ENCODE peak calls at places on chromosome 6, in four cellular contexts. One of them, this sample, is unnamed.

GRCh38 chr6:18335948-18336347 is 51.2 kb upstream of the RNF144B start:
- DNase-seq in GM12891: no peak
- DNase-seq in K562: no peak
- DNase-seq in GM12878: no peak
- DNase-seq in this sample: no peak

GRCh38 chr6:134138226-134138975 is 86.0 kb upstream of the SLC2A12 start:
- DNase-seq in GM12878: no peak
- DNase-seq in GM12891: no peak
- DNase-seq in K562: no peak
- DNase-seq in this sample: no peak

GRCh38 chr6:24566020-24566752 is 71.4 kb downstream of the ALDH5A1 start:
- DNase-seq in K562: no peak
- DNase-seq in GM12878: no peak
- DNase-seq in GM12891: no peak
- DNase-seq in this sample: no peak

GRCh38 chr6:4125500-4125899 is 9.9 kb downstream of the ECI2 start:
- DNase-seq in GM12878: no peak
- DNase-seq in K562: no peak
- DNase-seq in GM12891: no peak
- DNase-seq in this sample: no peak

GRCh38 chr6:6497976-6498375 is 90.5 kb upstream of the LY86 start:
- DNase-seq in K562: no peak
- DNase-seq in GM12878: no peak
- DNase-seq in GM12891: no peak
- DNase-seq in this sample: no peak

GRCh38 chr6:1371933-1372332 is 17.4 kb upstream of the FOXF2 start:
- DNase-seq in K562: no peak
- DNase-seq in GM12891: no peak
- DNase-seq in GM12878: no peak
- DNase-seq in this sample: no peak

GRCh38 chr6:3088853-3089445 is 20.7 kb downstream of the RIPK1 start:
- DNase-seq in K562: no peak
- DNase-seq in GM12878: no peak
- DNase-seq in GM12891: no peak
- DNase-seq in this sample: no peak

GRCh38 chr6:163814494-163815364 is 400.2 kb downstream of the QKI start:
- DNase-seq in GM12891: peak; percentile 28
- DNase-seq in GM12878: peak; percentile 34
- DNase-seq in K562: no peak
- DNase-seq in this sample: no peak

GRCh38 chr6:132369526-132369925 is 31.7 kb downstream of the MOXD1 start:
- DNase-seq in GM12891: no peak
- DNase-seq in GM12878: no peak
- DNase-seq in K562: no peak
- DNase-seq in this sample: no peak

GRCh38 chr6:110295451-110296145 is 62.6 kb downstream of the METTL24 start:
- DNase-seq in K562: no peak
- DNase-seq in GM12878: no peak
- DNase-seq in GM12891: no peak
- DNase-seq in this sample: no peak

GRCh38 chr6:30885481-30885998 is 1.2 kb downstream of the DDR1 start:
- DNase-seq in K562: no peak
- DNase-seq in GM12878: no peak
- DNase-seq in GM12891: no peak
- DNase-seq in this sample: no peak

GRCh38 chr6:121522265-121522664 is 86.8 kb downstream of the GJA1 start:
- DNase-seq in GM12878: no peak
- DNase-seq in GM12891: no peak
- DNase-seq in K562: no peak
- DNase-seq in this sample: no peak

GRCh38 chr6:111591370-111591900 is 14.2 kb downstream of the TRAF3IP2 start:
- DNase-seq in GM12891: no peak
- DNase-seq in GM12878: no peak
- DNase-seq in K562: no peak
- DNase-seq in this sample: peak; percentile 26

GRCh38 chr6:128046033-128046432 is 145.2 kb upstream of the THEMIS start:
- DNase-seq in GM12878: no peak
- DNase-seq in K562: no peak
- DNase-seq in GM12891: no peak
- DNase-seq in this sample: no peak

GRCh38 chr6:132190815-132191175 is 210.5 kb downstream of the MOXD1 start:
- DNase-seq in GM12891: no peak
- DNase-seq in GM12878: no peak
- DNase-seq in K562: no peak
- DNase-seq in this sample: no peak

GRCh38 chr6:93784794-93785757 is 365.7 kb upstream of the EPHA7 start:
- DNase-seq in GM12891: no peak
- DNase-seq in GM12878: no peak
- DNase-seq in K562: no peak
- DNase-seq in this sample: no peak

GRCh38 chr6:73375216-73375615 is 5.5 kb upstream of the OOEP start:
- DNase-seq in GM12878: no peak
- DNase-seq in K562: no peak
- DNase-seq in GM12891: no peak
- DNase-seq in this sample: no peak

GRCh38 chr6:87165169-87165568 is 9.8 kb downstream of the ZNF292 start:
- DNase-seq in K562: no peak
- DNase-seq in GM12878: no peak
- DNase-seq in GM12891: no peak
- DNase-seq in this sample: no peak

GRCh38 chr6:14910692-14911547 is 334.9 kb upstream of the JARID2 start:
- DNase-seq in K562: no peak
- DNase-seq in GM12878: peak; percentile 78
- DNase-seq in GM12891: peak; percentile 53
- DNase-seq in this sample: peak; percentile 96

GRCh38 chr6:39079726-39080125 is 31.1 kb downstream of the GLP1R start:
- DNase-seq in GM12878: no peak
- DNase-seq in GM12891: no peak
- DNase-seq in K562: no peak
- DNase-seq in this sample: no peak

GRCh38 chr6:131628726-131629125 is 684 bp upstream of the MED23 start:
- DNase-seq in GM12891: no peak
- DNase-seq in GM12878: no peak
- DNase-seq in K562: no peak
- DNase-seq in this sample: no peak

GRCh38 chr6:81487489-81487888 is 265.0 kb downstream of the TENT5A start:
- DNase-seq in GM12891: no peak
- DNase-seq in K562: no peak
- DNase-seq in GM12878: no peak
- DNase-seq in this sample: no peak

GRCh38 chr6:148657053-148657452 is 89.8 kb upstream of the UST start:
- DNase-seq in K562: no peak
- DNase-seq in GM12878: no peak
- DNase-seq in GM12891: no peak
- DNase-seq in this sample: peak; percentile 7

GRCh38 chr6:146364816-146365594 is 178.6 kb upstream of the RAB32 start:
- DNase-seq in GM12891: no peak
- DNase-seq in GM12878: no peak
- DNase-seq in K562: no peak
- DNase-seq in this sample: no peak

GRCh38 chr6:83615025-83615999 is 93.6 kb downstream of the SNAP91 start:
- DNase-seq in K562: peak; percentile 31
- DNase-seq in GM12891: peak; percentile 7
- DNase-seq in GM12878: no peak
- DNase-seq in this sample: no peak

GRCh38 chr6:107488875-107489635 is 862 bp upstream of the SOBP start:
- DNase-seq in GM12878: no peak
- DNase-seq in GM12891: peak; percentile 36
- DNase-seq in K562: peak; percentile 31
- DNase-seq in this sample: no peak

DNA sequence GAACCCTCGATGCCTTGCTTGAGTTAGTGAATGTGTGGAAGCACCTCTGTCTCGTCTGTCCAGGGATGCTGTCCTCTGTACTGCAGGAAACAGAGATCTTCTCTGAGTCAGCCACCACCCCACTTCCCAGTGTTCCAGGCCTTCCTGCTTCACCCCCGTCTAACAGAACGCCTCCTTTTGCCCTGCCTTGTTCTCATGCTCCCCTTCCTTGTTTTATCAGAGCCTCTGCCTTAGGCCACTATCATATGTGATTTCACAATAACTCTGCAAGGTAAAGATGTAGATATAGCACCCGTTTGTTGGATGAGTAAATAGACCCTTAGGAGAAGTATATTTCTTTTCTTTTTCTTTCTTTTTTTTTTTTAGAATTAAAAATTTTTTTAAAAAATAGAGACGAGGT is 106.7 kb upstream of the CLDN20 start:
- DNase-seq in K562: no peak
- DNase-seq in GM12878: no peak
- DNase-seq in GM12891: no peak
- DNase-seq in this sample: no peak
- TF ChIP-seq SPI1 in K562: no peak
- TF ChIP-seq SPI1 in GM12878: no peak
- TF ChIP-seq SPI1 in GM12891: no peak
- TF ChIP-seq SPI1 in this sample: no peak

GRCh38 chr6:33984466-33985332 is 161.2 kb downstream of the GRM4 start:
- DNase-seq in GM12891: no peak
- DNase-seq in K562: no peak
- DNase-seq in GM12878: no peak
- DNase-seq in this sample: no peak

GRCh38 chr6:33981861-33982260 is 164.0 kb downstream of the GRM4 start:
- DNase-seq in GM12891: no peak
- DNase-seq in K562: no peak
- DNase-seq in GM12878: no peak
- DNase-seq in this sample: no peak

GRCh38 chr6:33983721-33984465 is 162.0 kb downstream of the GRM4 start:
- DNase-seq in GM12891: no peak
- DNase-seq in K562: no peak
- DNase-seq in GM12878: no peak
- DNase-seq in this sample: no peak

GRCh38 chr6:33981421-33981820 is 164.5 kb downstream of the GRM4 start:
- DNase-seq in GM12891: no peak
- DNase-seq in K562: no peak
- DNase-seq in GM12878: no peak
- DNase-seq in this sample: no peak

DNA sequence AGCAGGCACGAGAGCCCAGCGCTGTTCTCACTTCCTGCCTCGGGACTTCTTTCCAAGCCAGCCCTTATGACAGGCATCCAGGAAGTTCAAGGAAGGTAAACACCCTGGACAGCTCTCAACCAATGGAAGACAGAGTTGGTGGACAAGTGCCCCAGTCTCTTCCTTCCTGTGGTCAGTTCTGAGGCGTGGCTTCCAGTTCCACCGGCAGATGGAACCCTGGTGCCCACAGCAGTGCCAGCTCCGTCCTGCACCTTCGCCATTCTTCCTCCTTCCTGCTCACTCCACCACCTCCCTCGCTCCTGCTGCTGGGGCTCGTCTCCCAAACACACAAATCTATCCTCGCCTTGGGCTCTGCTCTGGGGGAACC is 162.8 kb downstream of the GRM4 start:
- DNase-seq in K562: peak; percentile 52
- DNase-seq in GM12878: no peak
- DNase-seq in GM12891: no peak
- DNase-seq in this sample: peak; percentile 47
- TF ChIP-seq SPI1 in K562: peak; percentile 13
- TF ChIP-seq SPI1 in GM12878: no peak
- TF ChIP-seq SPI1 in GM12891: no peak
- TF ChIP-seq SPI1 in this sample: no peak

GRCh38 chr6:42276008-42276890 is 58.6 kb upstream of the MRPS10 start:
- DNase-seq in K562: no peak
- DNase-seq in GM12878: no peak
- DNase-seq in GM12891: no peak
- DNase-seq in this sample: no peak
- TF ChIP-seq SPI1 in K562: peak; percentile 45
- TF ChIP-seq SPI1 in GM12878: no peak
- TF ChIP-seq SPI1 in GM12891: no peak
- TF ChIP-seq SPI1 in this sample: no peak

DNA sequence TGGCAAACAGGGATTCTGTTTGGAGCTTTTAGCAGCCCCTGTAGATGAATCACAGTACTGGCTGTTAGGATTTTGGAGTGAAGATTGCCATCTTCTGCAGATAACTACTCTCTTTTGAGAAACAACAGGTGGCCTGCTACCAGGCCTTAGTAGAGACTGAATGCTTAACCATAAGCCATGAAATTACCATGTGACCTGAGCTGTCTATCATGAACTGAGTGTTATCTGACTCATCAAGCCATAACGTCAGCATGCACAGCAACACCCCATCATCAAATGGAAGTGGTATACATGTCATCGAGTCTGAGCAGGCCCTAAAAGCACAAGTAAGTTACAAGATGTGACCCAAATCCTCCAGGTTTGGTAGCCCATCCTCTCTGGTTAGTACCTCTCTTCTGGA is 132.6 kb downstream of the GPR63 start:
- DNase-seq in GM12878: no peak
- DNase-seq in K562: no peak
- DNase-seq in GM12891: no peak
- DNase-seq in this sample: no peak
- TF ChIP-seq SPI1 in GM12878: no peak
- TF ChIP-seq SPI1 in K562: no peak
- TF ChIP-seq SPI1 in GM12891: no peak
- TF ChIP-seq SPI1 in this sample: no peak

GRCh38 chr6:165647041-165647440 is 16.0 kb downstream of the PDE10A start:
- DNase-seq in GM12891: no peak
- DNase-seq in K562: no peak
- DNase-seq in GM12878: no peak
- DNase-seq in this sample: no peak
- TF ChIP-seq SPI1 in GM12891: no peak
- TF ChIP-seq SPI1 in K562: no peak
- TF ChIP-seq SPI1 in GM12878: no peak
- TF ChIP-seq SPI1 in this sample: no peak

GRCh38 chr6:21887301-21888185 is 294.0 kb downstream of the SOX4 start:
- DNase-seq in K562: no peak
- DNase-seq in GM12891: no peak
- DNase-seq in GM12878: no peak
- DNase-seq in this sample: no peak
- TF ChIP-seq SPI1 in K562: no peak
- TF ChIP-seq SPI1 in GM12891: no peak
- TF ChIP-seq SPI1 in GM12878: no peak
- TF ChIP-seq SPI1 in this sample: no peak

GRCh38 chr6:35092362-35093117 is 48.6 kb downstream of the TCP11 start:
- DNase-seq in GM12878: no peak
- DNase-seq in K562: peak; percentile 10
- DNase-seq in GM12891: no peak
- DNase-seq in this sample: no peak
- TF ChIP-seq SPI1 in GM12878: no peak
- TF ChIP-seq SPI1 in K562: no peak
- TF ChIP-seq SPI1 in GM12891: no peak
- TF ChIP-seq SPI1 in this sample: no peak

This sample was measured in HL-60.